ENCODE peak calls at places on chromosome 6, in four cellular contexts. One of them, this sample, is unnamed. For H3K4me1, the result is how much of the 10 kb centered on the place peaks cover.

GRCh38 chr6:125780540-125781306 is 10.0 kb upstream of the NCOA7 start:
- DNase-seq in A549: peak
- DNase-seq in IMR-90: peak
- DNase-seq in endothelial cell of umbilical vein: peak
- DNase-seq in this sample: peak

GRCh38 chr6:72554203-72554564 is 67.7 kb upstream of the KCNQ5 start:
- DNase-seq in IMR-90: peak
- DNase-seq in endothelial cell of umbilical vein: no peak
- DNase-seq in A549: no peak
- DNase-seq in this sample: peak

GRCh38 chr6:28775405-28776129 is 148.2 kb downstream of the TRIM27 start:
- DNase-seq in endothelial cell of umbilical vein: no peak
- DNase-seq in A549: no peak
- DNase-seq in IMR-90: no peak
- DNase-seq in this sample: no peak

GRCh38 chr6:118659513-118660217 is 8.3 kb upstream of the CEP85L start:
- DNase-seq in IMR-90: no peak
- DNase-seq in endothelial cell of umbilical vein: no peak
- DNase-seq in A549: no peak
- DNase-seq in this sample: no peak

GRCh38 chr6:159104163-159104885 is 59.5 kb upstream of the TAGAP start:
- DNase-seq in A549: peak
- DNase-seq in IMR-90: peak
- DNase-seq in endothelial cell of umbilical vein: peak
- DNase-seq in this sample: peak

GRCh38 chr6:8137529-8137939 is 35.2 kb upstream of the EEF1E1 start:
- DNase-seq in endothelial cell of umbilical vein: no peak
- DNase-seq in A549: no peak
- DNase-seq in IMR-90: no peak
- DNase-seq in this sample: no peak

GRCh38 chr6:157779705-157780604 is 43.1 kb upstream of the SNX9 start:
- DNase-seq in IMR-90: peak
- DNase-seq in endothelial cell of umbilical vein: no peak
- DNase-seq in A549: no peak
- DNase-seq in this sample: no peak

GRCh38 chr6:90097357-90097756 is 199.3 kb downstream of the BACH2 start:
- DNase-seq in IMR-90: no peak
- DNase-seq in endothelial cell of umbilical vein: no peak
- DNase-seq in A549: no peak
- DNase-seq in this sample: peak

GRCh38 chr6:118825661-118826060 is 68.3 kb upstream of the ASF1A start:
- DNase-seq in A549: no peak
- DNase-seq in IMR-90: no peak
- DNase-seq in endothelial cell of umbilical vein: no peak
- DNase-seq in this sample: no peak

GRCh38 chr6:25315778-25316177 is 36.6 kb downstream of the CARMIL1 start:
- DNase-seq in A549: no peak
- DNase-seq in IMR-90: no peak
- DNase-seq in endothelial cell of umbilical vein: no peak
- DNase-seq in this sample: no peak

GRCh38 chr6:144248470-144249301 is 36.4 kb upstream of the UTRN start:
- DNase-seq in IMR-90: peak
- DNase-seq in endothelial cell of umbilical vein: no peak
- DNase-seq in A549: no peak
- DNase-seq in this sample: peak

GRCh38 chr6:80642452-80642851 is 536.0 kb downstream of the BCKDHB start:
- DNase-seq in endothelial cell of umbilical vein: no peak
- DNase-seq in IMR-90: peak
- DNase-seq in A549: no peak
- DNase-seq in this sample: peak

GRCh38 chr6:20652276-20652675 is 118.0 kb downstream of the CDKAL1 start:
- DNase-seq in endothelial cell of umbilical vein: peak
- DNase-seq in A549: no peak
- DNase-seq in IMR-90: no peak
- DNase-seq in this sample: no peak

GRCh38 chr6:151716446-151717047 is 90.9 kb upstream of the ESR1 start:
- DNase-seq in A549: no peak
- DNase-seq in endothelial cell of umbilical vein: no peak
- DNase-seq in IMR-90: no peak
- DNase-seq in this sample: no peak

GRCh38 chr6:25181923-25182322 is 97.3 kb upstream of the CARMIL1 start:
- DNase-seq in endothelial cell of umbilical vein: no peak
- DNase-seq in A549: no peak
- DNase-seq in IMR-90: peak
- DNase-seq in this sample: peak

GRCh38 chr6:90197854-90198496 is 98.7 kb downstream of the BACH2 start:
- DNase-seq in A549: no peak
- DNase-seq in endothelial cell of umbilical vein: no peak
- DNase-seq in IMR-90: peak
- DNase-seq in this sample: peak

GRCh38 chr6:29553268-29554057 is 6.1 kb downstream of the UBD start:
- DNase-seq in A549: no peak
- DNase-seq in IMR-90: peak
- DNase-seq in endothelial cell of umbilical vein: peak
- DNase-seq in this sample: no peak

GRCh38 chr6:69146385-69146784 is 511.3 kb downstream of the ADGRB3 start:
- DNase-seq in endothelial cell of umbilical vein: no peak
- DNase-seq in IMR-90: no peak
- DNase-seq in A549: no peak
- DNase-seq in this sample: no peak

GRCh38 chr6:71197267-71197666 is 91.3 kb upstream of the OGFRL1 start:
- DNase-seq in A549: no peak
- DNase-seq in endothelial cell of umbilical vein: no peak
- DNase-seq in IMR-90: peak
- DNase-seq in this sample: no peak

GRCh38 chr6:257031-257725 is 35.1 kb upstream of the DUSP22 start:
- DNase-seq in A549: no peak
- DNase-seq in endothelial cell of umbilical vein: no peak
- DNase-seq in IMR-90: peak
- DNase-seq in this sample: peak

GRCh38 chr6:154298297-154298696 is 58.3 kb downstream of the IPCEF1 start:
- DNase-seq in A549: no peak
- DNase-seq in endothelial cell of umbilical vein: peak
- DNase-seq in IMR-90: peak
- DNase-seq in this sample: peak

GRCh38 chr6:18990313-18990978 is 603.3 kb downstream of the RNF144B start:
- DNase-seq in A549: peak
- DNase-seq in endothelial cell of umbilical vein: peak
- DNase-seq in IMR-90: peak
- DNase-seq in this sample: no peak

GRCh38 chr6:77403424-77403823 is 59.9 kb downstream of the HTR1B start:
- DNase-seq in A549: no peak
- DNase-seq in IMR-90: peak
- DNase-seq in endothelial cell of umbilical vein: no peak
- DNase-seq in this sample: peak

GRCh38 chr6:31822038-31822821 is 5.3 kb upstream of the HSPA1B start:
- DNase-seq in IMR-90: peak
- DNase-seq in A549: peak
- DNase-seq in endothelial cell of umbilical vein: peak
- DNase-seq in this sample: peak

GRCh38 chr6:162404926-162405325 is 322.6 kb downstream of the PRKN start:
- DNase-seq in A549: no peak
- DNase-seq in IMR-90: no peak
- DNase-seq in endothelial cell of umbilical vein: no peak
- DNase-seq in this sample: no peak

GRCh38 chr6:106168097-106168888 is 82.2 kb downstream of the PRDM1 start:
- DNase-seq in A549: no peak
- DNase-seq in endothelial cell of umbilical vein: no peak
- DNase-seq in IMR-90: no peak
- DNase-seq in this sample: no peak

GRCh38 chr6:82015043-82015442 is 232.5 kb downstream of the IBTK start:
- DNase-seq in IMR-90: no peak
- DNase-seq in endothelial cell of umbilical vein: peak
- DNase-seq in A549: no peak
- DNase-seq in this sample: no peak

GRCh38 chr6:445571-446417 is 54.2 kb downstream of the IRF4 start:
- DNase-seq in A549: no peak
- DNase-seq in IMR-90: no peak
- DNase-seq in endothelial cell of umbilical vein: no peak
- DNase-seq in this sample: no peak

DNA sequence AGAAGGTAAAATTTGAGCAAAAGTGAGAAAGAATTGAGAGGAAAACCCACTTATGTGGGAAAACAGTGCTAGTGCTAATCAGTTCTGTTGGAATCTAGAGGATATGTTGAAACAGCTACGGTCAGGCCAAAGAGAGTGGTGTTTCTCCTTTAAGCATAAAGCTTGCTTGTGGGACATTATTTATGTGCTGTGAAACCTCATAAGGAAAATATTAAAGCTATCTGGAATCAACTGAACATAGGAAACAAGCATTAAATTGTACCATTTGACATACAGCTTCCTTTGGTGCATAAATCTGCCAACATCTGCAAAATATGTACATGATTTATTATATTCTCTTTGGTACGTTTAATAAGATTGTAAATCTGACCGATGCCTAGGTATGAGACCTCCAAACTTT is 182.4 kb upstream of the PDE10A start:
- DNase-seq in IMR-90: peak
- DNase-seq in A549: no peak
- DNase-seq in endothelial cell of umbilical vein: peak
- DNase-seq in this sample: no peak
- H3K4me1 ChIP-seq in IMR-90: under half
- H3K4me1 ChIP-seq in A549: under half
- H3K4me1 ChIP-seq in endothelial cell of umbilical vein: under half
- H3K4me1 ChIP-seq in this sample: under half

DNA sequence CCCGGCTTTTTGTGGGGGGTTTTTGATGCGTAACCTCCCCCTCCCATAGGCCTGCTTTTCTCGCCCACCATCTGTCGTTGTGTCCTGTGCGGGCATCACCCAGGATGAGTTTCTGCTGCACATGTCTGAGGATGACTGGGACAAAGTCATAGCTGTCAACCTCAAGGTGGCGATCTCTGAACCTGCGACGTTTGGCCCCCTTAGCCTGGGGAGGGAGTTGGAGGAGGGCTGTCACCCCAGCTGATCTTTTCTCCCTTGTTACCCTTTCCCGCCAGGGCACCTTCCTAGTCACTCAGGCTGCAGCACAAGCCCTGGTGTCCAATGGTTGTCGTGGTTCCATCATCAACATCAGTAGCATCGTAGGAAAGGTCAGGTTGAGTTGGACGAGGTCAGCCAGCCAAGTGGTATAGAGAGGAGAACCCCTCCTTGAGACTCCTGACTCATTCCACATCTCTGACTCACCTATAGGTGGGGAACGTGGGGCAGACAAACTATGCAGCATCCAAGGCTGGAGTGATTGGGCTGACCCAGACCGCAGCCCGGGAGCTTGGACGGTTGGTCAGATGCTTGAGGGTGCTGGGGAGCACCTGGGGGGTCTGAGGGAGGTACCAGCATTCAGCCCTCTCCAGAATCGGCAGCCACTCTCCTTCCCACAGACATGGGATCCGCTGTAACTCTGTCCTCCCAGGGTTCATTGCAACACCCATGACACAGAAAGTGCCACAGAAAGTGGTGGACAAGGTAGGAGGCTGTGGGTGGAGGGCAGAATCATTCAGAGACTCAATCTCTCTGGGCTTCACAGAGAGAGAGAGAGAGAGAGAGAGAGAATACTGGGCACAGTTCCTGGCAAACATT is 944 bp downstream of the HSD17B8 start:
- DNase-seq in A549: peak
- DNase-seq in endothelial cell of umbilical vein: no peak
- DNase-seq in IMR-90: peak
- DNase-seq in this sample: peak
- TF ChIP-seq CTCF in A549: no peak
- TF ChIP-seq CTCF in endothelial cell of umbilical vein: no peak
- TF ChIP-seq CTCF in IMR-90: no peak
- TF ChIP-seq CTCF in this sample: peak

GRCh38 chr6:88302769-88303230 is 136.7 kb upstream of the CNR1 start:
- DNase-seq in endothelial cell of umbilical vein: no peak
- DNase-seq in A549: no peak
- DNase-seq in IMR-90: no peak
- DNase-seq in this sample: no peak

GRCh38 chr6:88304515-88304914 is 138.4 kb upstream of the CNR1 start:
- DNase-seq in endothelial cell of umbilical vein: no peak
- DNase-seq in IMR-90: no peak
- DNase-seq in A549: no peak
- DNase-seq in this sample: no peak

GRCh38 chr6:88298446-88298845 is 132.3 kb upstream of the CNR1 start:
- DNase-seq in endothelial cell of umbilical vein: no peak
- DNase-seq in IMR-90: no peak
- DNase-seq in A549: no peak
- DNase-seq in this sample: no peak

DNA sequence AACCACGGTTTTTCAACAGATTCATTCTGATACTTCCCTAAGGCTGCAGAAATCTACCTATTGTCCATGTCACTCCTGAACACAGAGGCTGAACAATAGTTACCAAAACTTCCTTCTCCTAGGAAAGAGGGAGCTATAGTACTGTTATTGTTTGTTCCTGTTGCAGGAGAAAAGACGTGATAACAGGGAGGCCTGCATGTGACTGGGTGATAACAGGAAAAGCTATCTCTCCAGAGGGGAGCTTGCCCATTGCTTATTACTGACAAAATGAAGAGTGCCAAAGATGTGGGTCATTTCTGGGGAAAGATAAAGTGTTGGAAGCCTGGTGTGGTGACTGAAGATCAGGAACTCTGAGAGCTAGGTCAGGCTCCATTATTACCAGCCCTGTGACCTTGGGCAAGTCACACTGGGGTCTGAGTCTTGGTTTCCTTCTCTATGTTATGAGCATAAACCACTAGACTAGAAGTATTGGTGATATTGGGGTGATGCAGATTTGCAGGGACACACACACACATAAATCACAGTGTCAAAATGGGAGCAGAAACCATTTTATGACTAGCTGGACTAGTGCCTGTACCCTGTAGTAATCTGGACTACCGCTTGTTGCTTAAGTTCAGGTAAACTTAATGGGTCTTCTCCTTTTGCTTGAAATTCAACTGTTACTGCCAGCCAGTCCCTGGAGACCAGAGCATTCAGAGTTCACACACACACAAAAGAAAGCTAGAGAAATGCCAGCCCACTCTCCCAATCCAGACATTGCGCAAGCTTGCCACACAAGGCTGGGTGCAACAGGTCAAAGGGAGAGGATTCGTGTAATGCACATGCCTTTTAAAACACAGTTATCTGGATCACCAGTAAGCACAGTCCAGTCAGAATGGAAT is 136.0 kb upstream of the CNR1 start:
- DNase-seq in IMR-90: no peak
- DNase-seq in A549: no peak
- DNase-seq in endothelial cell of umbilical vein: no peak
- DNase-seq in this sample: no peak
- H3K27ac ChIP-seq in IMR-90: no peak
- H3K27ac ChIP-seq in A549: no peak
- H3K27ac ChIP-seq in endothelial cell of umbilical vein: no peak
- H3K27ac ChIP-seq in this sample: no peak

GRCh38 chr6:35089216-35089934 is 51.8 kb downstream of the TCP11 start:
- DNase-seq in A549: no peak
- DNase-seq in IMR-90: no peak
- DNase-seq in endothelial cell of umbilical vein: no peak
- DNase-seq in this sample: no peak

GRCh38 chr6:35092362-35093117 is 48.6 kb downstream of the TCP11 start:
- DNase-seq in endothelial cell of umbilical vein: no peak
- DNase-seq in A549: no peak
- DNase-seq in IMR-90: peak
- DNase-seq in this sample: peak

GRCh38 chr6:35089935-35090505 is 51.1 kb downstream of the TCP11 start:
- DNase-seq in A549: no peak
- DNase-seq in endothelial cell of umbilical vein: no peak
- DNase-seq in IMR-90: peak
- DNase-seq in this sample: peak

GRCh38 chr6:35091353-35092083 is 49.6 kb downstream of the TCP11 start:
- DNase-seq in endothelial cell of umbilical vein: no peak
- DNase-seq in A549: no peak
- DNase-seq in IMR-90: peak
- DNase-seq in this sample: no peak

GRCh38 chr6:35090734-35091133 is 50.4 kb downstream of the TCP11 start:
- DNase-seq in A549: no peak
- DNase-seq in IMR-90: no peak
- DNase-seq in endothelial cell of umbilical vein: no peak
- DNase-seq in this sample: no peak
- H3K4me1 ChIP-seq in A549: under half
- H3K4me1 ChIP-seq in IMR-90: under half
- H3K4me1 ChIP-seq in endothelial cell of umbilical vein: under half
- H3K4me1 ChIP-seq in this sample: under half